ENCODE peak calls at places on chromosomes 6 and 20, in nine cellular contexts. E is NCI-H345, G is iris pigment epithelial cell, X is colonic mucosa, N is NCI-H510A treated with DMSO at 0.1 percent for 48 hours, T is cardiac fibroblast, P is NCI-H2029, L is T-helper 17 cell, M is heart left ventricle. A is an unnamed sample.

GRCh38 chr6:17212541-17213371 is 68.4 kb upstream of the RBM24 start:
- DNase-seq in G (no peak), E (no peak), N (no peak), L (no peak), X (no peak), T (no peak), P (no peak), M (peak), A (peak)

GRCh38 chr6:15501806-15502450 is 160.9 kb downstream of the DTNBP1 start:
- DNase-seq in N (no peak), G (peak), M (peak), E (no peak), X (no peak), P (no peak), L (no peak), T (peak), A (peak)

GRCh38 chr6:135623979-135624378 is 126.4 kb upstream of the AHI1 start:
- DNase-seq in X (no peak), M (no peak), L (no peak), E (no peak), G (no peak), T (no peak), N (no peak), P (no peak), A (no peak)

GRCh38 chr6:80638222-80639055 is 532.0 kb downstream of the BCKDHB start:
- DNase-seq in M (no peak), G (peak), P (peak), N (peak), X (peak), L (no peak), T (peak), E (peak), A (peak)

GRCh38 chr20:52118233-52118632 is 73.3 kb downstream of the ZFP64 start:
- DNase-seq in P (no peak), E (no peak), T (no peak), L (no peak), M (no peak), N (no peak), X (no peak), G (no peak), A (no peak)

GRCh38 chr20:41657655-41658054 is 39.5 kb upstream of the CHD6 start:
- DNase-seq in T (no peak), N (no peak), L (no peak), G (no peak), E (no peak), X (no peak), M (no peak), P (no peak), A (no peak)

GRCh38 chr6:24497254-24497989 is 2.7 kb downstream of the ALDH5A1 start:
- DNase-seq in E (no peak), G (no peak), L (no peak), T (no peak), P (no peak), N (no peak), M (no peak), X (no peak), A (no peak)

GRCh38 chr20:63177134-63177784 is 38.7 kb downstream of the YTHDF1 start:
- DNase-seq in M (no peak), E (peak), T (no peak), P (no peak), G (no peak), X (no peak), L (no peak), N (no peak), A (no peak)

GRCh38 chr20:37651932-37652331 is 41.9 kb upstream of the CTNNBL1 start:
- DNase-seq in N (no peak), M (no peak), E (no peak), P (no peak), L (no peak), X (no peak), G (no peak), T (peak), A (peak)

GRCh38 chr20:61311656-61312387 is 59.8 kb downstream of the CDH4 start:
- DNase-seq in E (no peak), L (no peak), N (no peak), X (no peak), T (no peak), M (no peak), P (no peak), G (no peak), A (peak)

GRCh38 chr6:111462770-111463391 is 20.1 kb downstream of the REV3L start:
- DNase-seq in E (no peak), P (peak), M (no peak), N (no peak), L (no peak), X (no peak), T (peak), G (peak), A (no peak)

GRCh38 chr6:170464524-170464979 is 88.6 kb downstream of the PSMB1 start:
- DNase-seq in G (no peak), E (no peak), X (no peak), L (no peak), P (no peak), M (no peak), N (peak), T (no peak), A (no peak)

GRCh38 chr6:12555267-12555666 is 161.3 kb upstream of the PHACTR1 start:
- DNase-seq in P (no peak), G (peak), M (no peak), L (no peak), T (peak), N (no peak), E (no peak), X (no peak), A (no peak)

GRCh38 chr6:4280721-4281120 is 145.3 kb upstream of the ECI2 start:
- DNase-seq in M (no peak), E (no peak), G (peak), L (no peak), X (no peak), N (no peak), P (peak), T (peak), A (peak)

GRCh38 chr6:5384276-5384675 is 123.0 kb downstream of the FARS2 start:
- DNase-seq in M (no peak), E (no peak), P (no peak), X (no peak), N (no peak), G (no peak), L (no peak), T (no peak), A (no peak)

A was measured in MG63.